ENCODE peak calls at places on chromosome 21, in four cellular contexts. One of them, this sample, is unnamed.

GRCh38 chr21:35021546-35021945 is 27.6 kb downstream of the RUNX1 start:
- DNase-seq in PC-3: no peak
- DNase-seq in RWPE1: no peak
- DNase-seq in pancreas: no peak
- DNase-seq in this sample: no peak

GRCh38 chr21:27513825-27514224 is 546.9 kb upstream of the ADAMTS5 start:
- DNase-seq in PC-3: no peak
- DNase-seq in RWPE1: no peak
- DNase-seq in pancreas: no peak
- DNase-seq in this sample: no peak

GRCh38 chr21:27495836-27496235 is 528.9 kb upstream of the ADAMTS5 start:
- DNase-seq in PC-3: no peak
- DNase-seq in RWPE1: no peak
- DNase-seq in pancreas: no peak
- DNase-seq in this sample: no peak

GRCh38 chr21:16587671-16588379 is 858.0 kb downstream of the USP25 start:
- DNase-seq in PC-3: peak
- DNase-seq in RWPE1: peak
- DNase-seq in pancreas: no peak
- DNase-seq in this sample: peak

GRCh38 chr21:37006521-37007291 is at the start of gene RIPPLY3:
- DNase-seq in PC-3: peak
- DNase-seq in RWPE1: no peak
- DNase-seq in pancreas: no peak
- DNase-seq in this sample: no peak

GRCh38 chr21:35483267-35483666 is 434.2 kb upstream of the RUNX1 start:
- DNase-seq in PC-3: no peak
- DNase-seq in RWPE1: no peak
- DNase-seq in pancreas: no peak
- DNase-seq in this sample: no peak

GRCh38 chr21:17537299-17537698 is 24.5 kb downstream of the CXADR start:
- DNase-seq in PC-3: peak
- DNase-seq in RWPE1: peak
- DNase-seq in pancreas: no peak
- DNase-seq in this sample: peak

GRCh38 chr21:21383126-21383525 is 384.9 kb downstream of the NCAM2 start:
- DNase-seq in PC-3: no peak
- DNase-seq in RWPE1: no peak
- DNase-seq in pancreas: no peak
- DNase-seq in this sample: no peak

GRCh38 chr21:15090390-15090789 is 25.6 kb upstream of the NRIP1 start:
- DNase-seq in PC-3: no peak
- DNase-seq in RWPE1: no peak
- DNase-seq in pancreas: no peak
- DNase-seq in this sample: no peak

GRCh38 chr21:35232545-35233176 is 183.6 kb upstream of the RUNX1 start:
- DNase-seq in PC-3: peak
- DNase-seq in RWPE1: peak
- DNase-seq in pancreas: no peak
- DNase-seq in this sample: no peak

GRCh38 chr21:35646606-35647005 is 413.7 kb downstream of the SETD4 start:
- DNase-seq in PC-3: no peak
- DNase-seq in RWPE1: no peak
- DNase-seq in pancreas: no peak
- DNase-seq in this sample: no peak

GRCh38 chr21:28283652-28284490 is 708.8 kb downstream of the LTN1 start:
- DNase-seq in PC-3: peak
- DNase-seq in RWPE1: no peak
- DNase-seq in pancreas: peak
- DNase-seq in this sample: no peak

GRCh38 chr21:34202553-34203332 is 129.4 kb downstream of the MRPS6 start:
- DNase-seq in PC-3: no peak
- DNase-seq in RWPE1: no peak
- DNase-seq in pancreas: peak
- DNase-seq in this sample: no peak

GRCh38 chr21:15682182-15682895 is 47.4 kb upstream of the USP25 start:
- DNase-seq in PC-3: peak
- DNase-seq in RWPE1: peak
- DNase-seq in pancreas: no peak
- DNase-seq in this sample: no peak

GRCh38 chr21:16418663-16419062 is 688.9 kb downstream of the USP25 start:
- DNase-seq in PC-3: no peak
- DNase-seq in RWPE1: no peak
- DNase-seq in pancreas: no peak
- DNase-seq in this sample: no peak

GRCh38 chr21:33202464-33203363 is 27.0 kb upstream of the IFNAR2 start:
- DNase-seq in PC-3: no peak
- DNase-seq in RWPE1: no peak
- DNase-seq in pancreas: no peak
- DNase-seq in this sample: no peak

GRCh38 chr21:33199516-33200217 is 30.1 kb upstream of the IFNAR2 start:
- DNase-seq in PC-3: peak
- DNase-seq in RWPE1: peak
- DNase-seq in pancreas: peak
- DNase-seq in this sample: peak

GRCh38 chr21:33198346-33199135 is 31.2 kb upstream of the IFNAR2 start:
- DNase-seq in PC-3: no peak
- DNase-seq in RWPE1: no peak
- DNase-seq in pancreas: no peak
- DNase-seq in this sample: no peak

GRCh38 chr21:33203371-33203724 is 26.4 kb upstream of the IFNAR2 start:
- DNase-seq in PC-3: no peak
- DNase-seq in RWPE1: no peak
- DNase-seq in pancreas: no peak
- DNase-seq in this sample: no peak

DNA sequence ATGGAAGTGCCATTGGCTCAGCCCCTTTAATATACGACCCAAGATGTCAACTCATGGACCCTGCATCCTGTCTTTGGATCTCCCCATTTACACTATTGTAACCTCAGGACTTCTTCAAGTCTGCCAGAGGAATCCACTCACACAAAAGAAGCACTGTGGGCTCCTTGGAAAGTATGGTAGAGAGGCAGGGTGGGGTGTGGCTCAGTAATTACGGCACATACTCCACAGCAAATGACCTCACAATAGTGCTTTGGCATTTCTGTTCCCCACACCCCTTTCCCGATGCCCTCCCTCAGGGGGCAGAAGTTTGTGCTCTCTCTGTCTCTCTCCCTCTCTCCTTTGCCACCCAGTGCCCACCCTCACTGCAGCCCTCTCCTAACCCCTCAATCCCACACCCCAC is 27.8 kb upstream of the IFNAR2 start:
- DNase-seq in PC-3: no peak
- DNase-seq in RWPE1: no peak
- DNase-seq in pancreas: no peak
- DNase-seq in this sample: no peak
- H3K27ac ChIP-seq in PC-3: no peak
- H3K27ac ChIP-seq in RWPE1: no peak
- H3K27ac ChIP-seq in pancreas: no peak
- H3K27ac ChIP-seq in this sample: no peak

DNA sequence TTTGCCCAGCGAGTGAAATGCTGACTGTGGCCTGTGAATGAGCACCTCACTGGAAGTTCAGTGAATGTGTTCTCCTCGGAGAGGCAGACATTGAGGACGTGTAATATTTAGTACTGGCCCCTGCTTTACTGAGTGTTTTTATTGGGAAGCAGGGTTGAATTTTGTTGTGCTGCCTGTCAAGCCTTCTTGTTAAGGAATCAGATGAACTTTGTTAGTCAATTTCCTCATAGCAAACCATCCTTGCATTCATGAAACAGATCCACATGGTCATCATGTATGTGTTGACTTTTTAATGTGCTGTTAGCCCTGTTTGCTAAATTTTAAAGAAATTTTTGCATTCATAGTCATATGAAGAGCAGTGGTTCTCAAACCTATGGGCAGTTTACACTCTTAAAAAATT is 47.9 kb downstream of the AGPAT3 start:
- DNase-seq in PC-3: no peak
- DNase-seq in RWPE1: no peak
- DNase-seq in pancreas: no peak
- DNase-seq in this sample: no peak
- H3K27ac ChIP-seq in PC-3: no peak
- H3K27ac ChIP-seq in RWPE1: no peak
- H3K27ac ChIP-seq in pancreas: no peak
- H3K27ac ChIP-seq in this sample: no peak

GRCh38 chr21:38067086-38067739 is 151.0 kb upstream of the KCNJ6 start:
- DNase-seq in PC-3: no peak
- DNase-seq in RWPE1: no peak
- DNase-seq in pancreas: no peak
- DNase-seq in this sample: no peak
- H3K27ac ChIP-seq in PC-3: no peak
- H3K27ac ChIP-seq in RWPE1: no peak
- H3K27ac ChIP-seq in pancreas: no peak
- H3K27ac ChIP-seq in this sample: no peak

GRCh38 chr21:38988211-38989096 is 182.7 kb downstream of the ETS2 start:
- DNase-seq in PC-3: no peak
- DNase-seq in RWPE1: no peak
- DNase-seq in pancreas: no peak
- DNase-seq in this sample: no peak

GRCh38 chr21:38989745-38990423 is 184.2 kb downstream of the ETS2 start:
- DNase-seq in PC-3: peak
- DNase-seq in RWPE1: no peak
- DNase-seq in pancreas: no peak
- DNase-seq in this sample: peak

GRCh38 chr21:38987551-38988210 is 182.0 kb downstream of the ETS2 start:
- DNase-seq in PC-3: no peak
- DNase-seq in RWPE1: no peak
- DNase-seq in pancreas: no peak
- DNase-seq in this sample: no peak

GRCh38 chr21:38990424-38990794 is 184.7 kb downstream of the ETS2 start:
- DNase-seq in PC-3: no peak
- DNase-seq in RWPE1: no peak
- DNase-seq in pancreas: no peak
- DNase-seq in this sample: no peak

GRCh38 chr21:38989097-38989744 is 183.5 kb downstream of the ETS2 start:
- DNase-seq in PC-3: no peak
- DNase-seq in RWPE1: no peak
- DNase-seq in pancreas: no peak
- DNase-seq in this sample: no peak
- H3K27ac ChIP-seq in PC-3: no peak
- H3K27ac ChIP-seq in RWPE1: peak
- H3K27ac ChIP-seq in pancreas: no peak
- H3K27ac ChIP-seq in this sample: no peak

DNA sequence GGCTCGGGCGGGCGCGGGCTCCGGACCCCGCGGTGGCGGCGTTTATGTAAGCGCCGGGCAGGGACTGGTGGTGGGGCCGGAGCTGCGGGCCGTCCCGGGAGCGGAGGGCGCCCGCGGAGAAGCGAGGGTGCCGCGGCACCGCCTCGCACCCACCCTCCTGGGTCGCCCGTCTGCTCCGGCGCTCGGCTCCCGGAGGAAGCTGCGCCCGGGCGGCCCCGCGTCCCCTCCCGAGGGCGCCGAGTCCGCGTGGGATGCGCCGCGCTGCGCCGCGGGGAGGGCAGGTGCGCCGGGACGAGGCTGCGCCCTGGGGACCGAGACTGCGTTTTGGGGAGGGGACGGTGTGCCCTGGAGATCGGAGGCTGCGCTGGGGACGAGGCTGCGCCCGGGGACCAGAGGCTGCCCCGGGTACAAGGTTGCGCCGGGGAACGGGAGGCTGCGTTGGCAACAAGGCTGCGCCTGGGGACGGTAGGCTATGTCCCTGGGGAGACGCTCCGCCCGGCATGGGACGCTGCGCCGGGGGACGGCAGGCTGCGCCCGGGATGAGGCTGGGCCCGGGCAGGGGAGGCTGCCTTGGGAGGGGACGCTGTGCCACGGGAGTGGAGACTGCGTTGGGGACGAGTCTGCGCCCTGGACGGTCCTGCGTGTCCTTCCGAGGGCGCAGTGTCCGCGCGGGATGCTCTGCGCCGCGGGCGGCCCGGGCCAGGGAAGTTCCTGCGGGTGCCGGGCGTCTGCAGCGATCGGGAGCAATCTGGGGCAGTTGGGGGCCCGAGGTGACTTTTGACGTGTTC is 632 bp downstream of the ADARB1 start:
- DNase-seq in PC-3: peak
- DNase-seq in RWPE1: peak
- DNase-seq in pancreas: peak
- DNase-seq in this sample: no peak
- H3K27ac ChIP-seq in PC-3: no peak
- H3K27ac ChIP-seq in RWPE1: peak
- H3K27ac ChIP-seq in pancreas: no peak
- H3K27ac ChIP-seq in this sample: peak

GRCh38 chr21:44867464-44867863 is 6.0 kb downstream of the PTTG1IP start:
- DNase-seq in PC-3: no peak
- DNase-seq in RWPE1: no peak
- DNase-seq in pancreas: no peak
- DNase-seq in this sample: no peak

GRCh38 chr21:44868707-44869106 is 4.8 kb downstream of the PTTG1IP start:
- DNase-seq in PC-3: no peak
- DNase-seq in RWPE1: no peak
- DNase-seq in pancreas: no peak
- DNase-seq in this sample: no peak

GRCh38 chr21:44865561-44866280 is 7.8 kb downstream of the PTTG1IP start:
- DNase-seq in PC-3: peak
- DNase-seq in RWPE1: no peak
- DNase-seq in pancreas: no peak
- DNase-seq in this sample: no peak

GRCh38 chr21:44867999-44868700 is 5.3 kb downstream of the PTTG1IP start:
- DNase-seq in PC-3: no peak
- DNase-seq in RWPE1: no peak
- DNase-seq in pancreas: no peak
- DNase-seq in this sample: no peak

GRCh38 chr21:44866780-44867179 is 6.7 kb downstream of the PTTG1IP start:
- DNase-seq in PC-3: peak
- DNase-seq in RWPE1: no peak
- DNase-seq in pancreas: no peak
- DNase-seq in this sample: no peak
- H3K27ac ChIP-seq in PC-3: no peak
- H3K27ac ChIP-seq in RWPE1: peak
- H3K27ac ChIP-seq in pancreas: no peak
- H3K27ac ChIP-seq in this sample: no peak

GRCh38 chr21:43357708-43358430 is 69.1 kb downstream of the SIK1 start:
- DNase-seq in PC-3: no peak
- DNase-seq in RWPE1: no peak
- DNase-seq in pancreas: no peak
- DNase-seq in this sample: no peak
- H3K27ac ChIP-seq in PC-3: no peak
- H3K27ac ChIP-seq in RWPE1: peak
- H3K27ac ChIP-seq in pancreas: no peak
- H3K27ac ChIP-seq in this sample: no peak

GRCh38 chr21:45405819-45406762 is 1.1 kb downstream of the COL18A1 start:
- DNase-seq in PC-3: peak
- DNase-seq in RWPE1: peak
- DNase-seq in pancreas: peak
- DNase-seq in this sample: no peak
- H3K27ac ChIP-seq in PC-3: peak
- H3K27ac ChIP-seq in RWPE1: peak
- H3K27ac ChIP-seq in pancreas: peak
- H3K27ac ChIP-seq in this sample: no peak

DNA sequence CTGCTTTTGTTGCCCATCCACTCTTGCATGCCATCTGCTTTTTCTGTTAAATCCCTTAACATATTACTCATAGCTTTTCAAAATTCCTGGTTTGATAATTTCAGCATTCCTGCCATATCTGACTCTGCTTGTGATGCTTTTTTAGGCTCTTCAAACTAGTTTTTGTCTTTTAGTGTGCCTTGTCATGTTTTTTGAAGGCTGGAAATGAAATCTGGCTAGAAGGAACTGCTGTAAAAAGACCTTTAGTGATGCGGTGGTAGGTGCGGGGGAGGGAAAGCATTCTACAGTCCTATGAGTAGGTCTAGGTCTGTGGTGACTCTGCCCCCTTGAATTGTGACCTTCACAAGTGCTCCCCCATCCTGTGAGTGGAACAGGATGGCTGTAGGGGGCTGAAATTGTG is 15.0 kb upstream of the S100B start:
- DNase-seq in PC-3: no peak
- DNase-seq in RWPE1: no peak
- DNase-seq in pancreas: no peak
- DNase-seq in this sample: no peak
- H3K27ac ChIP-seq in PC-3: no peak
- H3K27ac ChIP-seq in RWPE1: no peak
- H3K27ac ChIP-seq in pancreas: no peak
- H3K27ac ChIP-seq in this sample: no peak